ENCODE peak calls at places on chromosomes 13 and 19, in six cellular contexts. X, Y, E, N, W and M are unnamed samples.

GRCh38 chr19:45087531-45087930 is 5.4 kb upstream of the PPP1R37 start:
- DNase-seq in X (no peak), Y (no peak), E (no peak), N (peak), W (no peak), M (no peak)

GRCh38 chr19:17868669-17869068 is 3.1 kb upstream of the SLC5A5 start:
- DNase-seq in X (no peak), Y (no peak), E (no peak), N (no peak), W (no peak), M (no peak)

GRCh38 chr13:44132710-44133109 is 240.9 kb upstream of the SERP2 start:
- DNase-seq in X (peak), Y (peak), E (peak), N (no peak), W (no peak), M (no peak)

GRCh38 chr19:20365146-20365545 is 198.1 kb downstream of the ZNF486 start:
- DNase-seq in X (no peak), Y (no peak), E (no peak), N (no peak), W (no peak), M (peak)

GRCh38 chr13:18952225-18953016 is 229.2 kb downstream of the TUBA3C start:
- DNase-seq in X (no peak), Y (no peak), E (no peak), N (peak), W (no peak), M (no peak)

GRCh38 chr19:21626091-21626490 is 120.7 kb downstream of the ZNF429 start:
- DNase-seq in X (no peak), Y (no peak), E (no peak), N (no peak), W (no peak), M (no peak)

GRCh38 chr19:3518669-3519068 is 12.6 kb downstream of the FZR1 start:
- DNase-seq in X (no peak), Y (no peak), E (no peak), N (no peak), W (no peak), M (no peak)

GRCh38 chr13:114115191-114115671 is 17.2 kb downstream of the RASA3 start:
- DNase-seq in X (peak), Y (peak), E (peak), N (peak), W (no peak), M (peak)

GRCh38 chr19:44847144-44848035 is 1.3 kb downstream of the NECTIN2 start:
- DNase-seq in X (peak), Y (peak), E (peak), N (peak), W (no peak), M (peak)

GRCh38 chr19:8850488-8850887 is 18.3 kb downstream of the MBD3L1 start:
- DNase-seq in X (no peak), Y (no peak), E (no peak), N (no peak), W (no peak), M (no peak)

GRCh38 chr13:60326273-60326672 is 70.7 kb upstream of the TDRD3 start:
- DNase-seq in X (peak), Y (no peak), E (no peak), N (no peak), W (no peak), M (no peak)

GRCh38 chr19:35130761-35131720 is 3.8 kb downstream of the LGI4 start:
- DNase-seq in X (no peak), Y (no peak), E (no peak), N (peak), W (no peak), M (no peak)

GRCh38 chr13:40585911-40586471 is 80.5 kb downstream of the FOXO1 start:
- DNase-seq in X (no peak), Y (no peak), E (no peak), N (no peak), W (no peak), M (no peak)

GRCh38 chr19:5130371-5131030 is 161.6 kb downstream of the KDM4B start:
- DNase-seq in X (no peak), Y (no peak), E (no peak), N (peak), W (no peak), M (no peak)

GRCh38 chr19:56167064-56167578 is 8.7 kb upstream of the GALP start:
- DNase-seq in X (peak), Y (no peak), E (no peak), N (no peak), W (no peak), M (peak)

GRCh38 chr19:33437351-33438015 is 64.0 kb downstream of the CEBPG start:
- DNase-seq in X (no peak), Y (no peak), E (no peak), N (no peak), W (no peak), M (no peak)